ENCODE peak calls at places on chromosomes 13 and 19, in four cellular contexts. One of them, this sample, is unnamed.

GRCh38 chr13:89943139-89943538 is 1404.3 kb upstream of the MIR17HG start:
- DNase-seq in K562: no peak
- DNase-seq in WTC11: no peak
- DNase-seq in HepG2: no peak
- DNase-seq in this sample: no peak

GRCh38 chr13:40410315-40410714 is 256.1 kb downstream of the FOXO1 start:
- DNase-seq in WTC11: no peak
- DNase-seq in HepG2: no peak
- DNase-seq in K562: no peak
- DNase-seq in this sample: no peak

GRCh38 chr13:85148009-85148408 is 651.2 kb downstream of the SLITRK6 start:
- DNase-seq in WTC11: no peak
- DNase-seq in HepG2: peak
- DNase-seq in K562: no peak
- DNase-seq in this sample: no peak

GRCh38 chr19:5211217-5211822 is 129.3 kb downstream of the PTPRS start:
- DNase-seq in HepG2: no peak
- DNase-seq in K562: no peak
- DNase-seq in WTC11: no peak
- DNase-seq in this sample: no peak

GRCh38 chr13:74406439-74406838 is 272.2 kb upstream of the KLF12 start:
- DNase-seq in HepG2: no peak
- DNase-seq in K562: no peak
- DNase-seq in WTC11: no peak
- DNase-seq in this sample: no peak

GRCh38 chr13:102302534-102302933 is 99.3 kb downstream of the FGF14 start:
- DNase-seq in HepG2: no peak
- DNase-seq in K562: no peak
- DNase-seq in WTC11: no peak
- DNase-seq in this sample: no peak

GRCh38 chr19:43300206-43300605 is 30.9 kb upstream of the PSG9 start:
- DNase-seq in K562: no peak
- DNase-seq in HepG2: no peak
- DNase-seq in WTC11: no peak
- DNase-seq in this sample: no peak

GRCh38 chr13:113860579-113861432 is 3.1 kb downstream of the GAS6 start:
- DNase-seq in WTC11: peak
- DNase-seq in K562: peak
- DNase-seq in HepG2: no peak
- DNase-seq in this sample: no peak

DNA sequence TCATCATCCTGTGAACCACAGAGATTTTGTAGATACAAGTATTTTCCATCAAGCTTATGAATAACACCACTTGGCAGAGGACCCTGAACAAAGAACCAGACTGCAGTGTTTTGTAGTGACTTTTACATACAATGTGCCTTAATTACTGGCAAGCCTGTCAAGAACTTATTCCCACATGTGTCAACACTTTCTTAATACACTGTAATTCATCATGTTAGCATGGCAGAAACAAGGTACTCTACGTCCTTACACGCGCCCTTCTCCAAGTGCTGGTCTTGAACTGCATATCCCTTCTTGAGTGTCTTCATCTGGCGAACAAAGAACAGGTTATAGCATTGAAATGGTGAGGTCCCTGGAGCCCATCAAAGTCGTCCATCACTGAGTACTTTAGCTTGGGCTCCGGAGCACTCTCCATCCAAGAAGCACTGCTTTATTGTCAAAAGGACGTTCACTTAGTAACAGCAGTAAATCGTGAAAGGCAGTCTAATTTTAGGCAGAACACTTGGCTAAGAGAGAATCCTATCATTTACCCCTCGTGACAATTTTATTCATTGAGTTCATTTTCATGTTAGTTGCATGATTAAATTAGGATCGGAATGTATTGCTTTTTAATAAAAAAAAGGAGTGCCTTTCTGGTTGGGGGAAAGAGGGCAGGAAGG is 376.2 kb downstream of the DLEU7 start:
- DNase-seq in K562: no peak
- DNase-seq in WTC11: no peak
- DNase-seq in HepG2: no peak
- DNase-seq in this sample: no peak
- TF ChIP-seq FOXJ3 in K562: no peak
- TF ChIP-seq FOXJ3 in WTC11: no peak
- TF ChIP-seq FOXJ3 in HepG2: no peak
- TF ChIP-seq FOXJ3 in this sample: no peak

GRCh38 chr19:4096049-4096892 is 27.7 kb downstream of the MAP2K2 start:
- DNase-seq in WTC11: no peak
- DNase-seq in HepG2: no peak
- DNase-seq in K562: no peak
- DNase-seq in this sample: no peak

GRCh38 chr19:4094291-4094690 is 27.6 kb upstream of the ZBTB7A start:
- DNase-seq in HepG2: no peak
- DNase-seq in WTC11: no peak
- DNase-seq in K562: no peak
- DNase-seq in this sample: no peak

GRCh38 chr19:4095488-4095844 is 28.5 kb downstream of the MAP2K2 start:
- DNase-seq in HepG2: no peak
- DNase-seq in K562: no peak
- DNase-seq in WTC11: no peak
- DNase-seq in this sample: no peak

GRCh38 chr19:4093643-4094175 is 27.0 kb upstream of the ZBTB7A start:
- DNase-seq in HepG2: no peak
- DNase-seq in WTC11: no peak
- DNase-seq in K562: no peak
- DNase-seq in this sample: no peak

DNA sequence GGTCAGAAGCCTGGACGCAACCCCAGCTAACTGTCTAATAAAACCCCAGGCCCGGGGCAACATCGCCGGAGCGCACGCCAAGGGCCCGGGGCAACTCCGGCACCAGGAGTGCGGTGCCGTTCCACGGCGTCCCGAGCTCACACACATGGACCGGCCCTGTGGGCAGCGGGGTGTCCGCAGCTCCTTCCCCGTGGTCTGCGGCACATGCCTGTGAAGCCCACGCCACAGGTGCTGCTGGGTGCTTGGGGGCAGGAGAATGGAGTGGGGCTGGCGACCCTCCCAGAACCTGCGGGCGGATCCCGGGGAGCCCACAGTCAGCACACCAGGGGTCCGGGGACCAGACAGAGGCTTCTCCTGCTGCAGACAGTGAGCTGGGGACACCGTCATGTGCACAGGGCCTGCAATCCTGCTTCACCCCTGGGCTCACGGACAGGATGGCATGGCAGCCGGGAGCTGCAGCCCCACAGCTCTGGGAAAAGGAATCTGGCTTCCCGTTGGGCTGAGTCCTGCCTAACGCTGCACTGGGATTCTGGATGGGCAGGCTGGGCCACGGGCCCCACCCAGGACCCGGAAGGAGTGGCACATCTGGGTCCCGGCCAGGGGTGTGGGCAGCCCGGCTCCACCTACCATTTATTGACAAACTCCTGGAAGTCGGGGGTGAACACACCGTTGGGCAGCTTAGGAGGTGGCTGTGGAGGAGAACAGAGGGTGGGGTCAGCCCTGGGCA is 28.2 kb upstream of the ZBTB7A start:
- DNase-seq in WTC11: no peak
- DNase-seq in K562: no peak
- DNase-seq in HepG2: no peak
- DNase-seq in this sample: no peak
- TF ChIP-seq FOXJ3 in WTC11: no peak
- TF ChIP-seq FOXJ3 in K562: no peak
- TF ChIP-seq FOXJ3 in HepG2: no peak
- TF ChIP-seq FOXJ3 in this sample: no peak

DNA sequence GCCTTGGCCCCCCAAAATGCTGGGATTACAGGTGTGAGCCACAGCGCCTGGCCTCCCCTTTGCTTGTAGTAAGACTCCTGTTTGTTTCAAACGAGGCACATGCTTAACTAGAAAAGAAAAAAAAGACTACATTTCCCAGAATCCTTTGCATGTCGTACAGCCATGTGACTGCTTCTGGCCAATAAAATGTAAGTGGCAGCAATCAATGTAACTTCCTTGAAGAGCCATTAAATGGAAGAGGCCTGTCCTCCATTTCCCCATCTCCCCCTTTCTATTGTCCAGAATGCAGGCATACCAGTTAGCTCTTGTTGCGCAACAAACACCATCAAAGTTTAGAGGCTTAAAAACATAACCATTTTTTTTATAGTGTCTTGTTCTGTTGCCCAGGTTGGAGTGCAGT is 10.4 kb upstream of the GPR32 start:
- DNase-seq in WTC11: no peak
- DNase-seq in K562: peak
- DNase-seq in HepG2: peak
- DNase-seq in this sample: no peak
- TF ChIP-seq FOXJ3 in WTC11: no peak
- TF ChIP-seq FOXJ3 in K562: no peak
- TF ChIP-seq FOXJ3 in HepG2: no peak
- TF ChIP-seq FOXJ3 in this sample: no peak

GRCh38 chr13:51551446-51551845 is 32.8 kb upstream of the WDFY2 start:
- DNase-seq in WTC11: no peak
- DNase-seq in K562: no peak
- DNase-seq in HepG2: no peak
- DNase-seq in this sample: no peak

GRCh38 chr13:51549593-51549992 is 34.7 kb upstream of the WDFY2 start:
- DNase-seq in WTC11: no peak
- DNase-seq in K562: no peak
- DNase-seq in HepG2: no peak
- DNase-seq in this sample: no peak

GRCh38 chr13:51552027-51552426 is 32.2 kb upstream of the WDFY2 start:
- DNase-seq in HepG2: no peak
- DNase-seq in WTC11: no peak
- DNase-seq in K562: no peak
- DNase-seq in this sample: no peak

GRCh38 chr13:51549050-51549449 is 35.2 kb upstream of the WDFY2 start:
- DNase-seq in K562: peak
- DNase-seq in HepG2: peak
- DNase-seq in WTC11: no peak
- DNase-seq in this sample: no peak

DNA sequence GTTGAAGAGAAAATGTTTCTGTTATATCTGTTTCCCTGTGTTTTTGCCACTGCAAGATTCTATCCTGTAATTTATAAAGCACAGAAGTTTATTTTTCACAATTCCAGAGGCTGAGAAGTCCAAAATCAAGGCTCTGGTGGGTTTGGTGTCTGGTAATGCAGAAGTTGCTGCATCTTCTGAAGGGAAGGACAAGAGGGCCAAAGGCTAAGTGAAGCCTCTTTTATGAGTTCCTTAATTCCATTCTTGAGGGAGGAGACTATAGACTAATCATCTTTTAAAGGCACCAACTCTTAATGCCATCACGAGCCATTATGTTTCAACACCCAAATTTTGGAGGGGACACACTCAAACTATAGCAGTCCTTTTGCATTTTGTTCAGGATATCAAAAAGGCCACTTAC is 34.1 kb upstream of the WDFY2 start:
- DNase-seq in HepG2: no peak
- DNase-seq in K562: no peak
- DNase-seq in WTC11: no peak
- DNase-seq in this sample: no peak
- TF ChIP-seq FOXJ3 in HepG2: no peak
- TF ChIP-seq FOXJ3 in K562: no peak
- TF ChIP-seq FOXJ3 in WTC11: no peak
- TF ChIP-seq FOXJ3 in this sample: no peak

GRCh38 chr19:13002389-13002898 is 7.2 kb downstream of the NFIX start:
- DNase-seq in WTC11: no peak
- DNase-seq in HepG2: no peak
- DNase-seq in K562: no peak
- DNase-seq in this sample: peak
- TF ChIP-seq FOXJ3 in WTC11: no peak
- TF ChIP-seq FOXJ3 in HepG2: no peak
- TF ChIP-seq FOXJ3 in K562: no peak
- TF ChIP-seq FOXJ3 in this sample: no peak